ENCODE peak calls at places on chromosomes 1 and 21, in seven cellular contexts. Y is mesothelial cell of epicardium, E is mucosa of descending colon, N is psoas muscle, X is astrocyte of the spinal cord, P is cardiac muscle cell, T is H9. J is an unnamed sample.

GRCh38 chr1:58201492-58202106 is 344.9 kb downstream of the OMA1 start:
- DNase-seq in T (no peak), N (no peak), E (no peak), X (no peak), Y (no peak), P (no peak), J (no peak)

GRCh38 chr1:174219606-174220370 is 60.5 kb downstream of the RABGAP1L start:
- DNase-seq in Y (no peak), E (no peak), N (no peak), P (no peak), X (no peak), T (no peak), J (no peak)

GRCh38 chr1:231628207-231628876 is 1.8 kb downstream of the DISC1 start:
- DNase-seq in E (no peak), X (no peak), N (no peak), Y (no peak), T (no peak), P (no peak), J (no peak)

GRCh38 chr1:204813522-204813921 is 57.1 kb upstream of the NFASC start:
- DNase-seq in E (no peak), N (no peak), T (no peak), Y (no peak), X (no peak), P (no peak), J (no peak)

GRCh38 chr1:175172503-175172902 is 20.1 kb downstream of the KIAA0040 start:
- DNase-seq in P (no peak), X (no peak), N (no peak), Y (no peak), E (no peak), T (no peak), J (no peak)

GRCh38 chr21:14864211-14865021 is 200.4 kb downstream of the NRIP1 start:
- DNase-seq in P (peak; percentile 90), Y (peak; percentile 70), N (peak; percentile 70), E (peak; percentile 71), T (peak; percentile 74), X (peak; percentile 79), J (no peak)

GRCh38 chr1:111496398-111496797 is 7.0 kb downstream of the ADORA3 start:
- DNase-seq in N (no peak), Y (no peak), E (no peak), P (no peak), T (no peak), X (no peak), J (no peak)

GRCh38 chr1:28091043-28091781 is 2.8 kb upstream of the EYA3 start:
- DNase-seq in E (no peak), N (peak; percentile 54), Y (peak; percentile 75), X (peak; percentile 74), P (peak; percentile 80), T (peak; percentile 59), J (peak; percentile 71)

GRCh38 chr1:45009956-45010854 is 919 bp downstream of the HECTD3 start:
- DNase-seq in E (peak; percentile 88), X (no peak), Y (no peak), N (no peak), P (no peak), T (no peak), J (peak; percentile 67)

GRCh38 chr21:18252686-18253085 is 8.1 kb downstream of the CHODL start:
- DNase-seq in E (peak; percentile 15), N (no peak), X (no peak), P (no peak), Y (no peak), T (no peak), J (no peak)

GRCh38 chr1:95780836-95781235 is 546.8 kb downstream of the RWDD3 start:
- DNase-seq in E (no peak), Y (no peak), X (no peak), N (no peak), P (no peak), T (no peak), J (no peak)

GRCh38 chr21:39184050-39184980 is 1.1 kb upstream of the PSMG1 start:
- DNase-seq in P (no peak), E (no peak), N (no peak), T (no peak), Y (no peak), X (peak; percentile 37), J (no peak)

GRCh38 chr21:45499970-45500575 is 42.2 kb downstream of the SLC19A1 start:
- DNase-seq in X (no peak), T (no peak), E (peak; percentile 15), Y (no peak), N (no peak), P (no peak), J (peak; percentile 50)

GRCh38 chr1:110628356-110629105 is 22.4 kb upstream of the KCNA2 start:
- DNase-seq in T (no peak), X (no peak), E (no peak), Y (no peak), N (no peak), P (no peak), J (no peak)

GRCh38 chr1:172480421-172480820 is 36.6 kb upstream of the PIGC start:
- DNase-seq in E (no peak), Y (no peak), X (no peak), P (no peak), N (no peak), T (no peak), J (no peak)

GRCh38 chr1:119544165-119544762 is 37.3 kb downstream of the HSD3B1 start:
- DNase-seq in X (no peak), P (peak; percentile 16), E (no peak), T (peak; percentile 65), Y (no peak), N (no peak), J (no peak)

GRCh38 chr1:35915693-35916092 is 15.2 kb upstream of the AGO3 start:
- DNase-seq in E (no peak), X (no peak), Y (no peak), P (peak; percentile 19), N (no peak), T (no peak), J (no peak)

GRCh38 chr1:186327331-186327730 is 47.7 kb downstream of the TPR start:
- DNase-seq in T (no peak), P (no peak), N (no peak), Y (no peak), E (no peak), X (no peak), J (no peak)

GRCh38 chr1:186330758-186331157 is 44.3 kb downstream of the TPR start:
- DNase-seq in N (no peak), Y (no peak), E (no peak), T (no peak), X (no peak), P (no peak), J (no peak)

GRCh38 chr1:186323865-186324264 is 51.2 kb downstream of the TPR start:
- DNase-seq in N (no peak), T (no peak), Y (no peak), E (no peak), P (no peak), X (no peak), J (no peak)

GRCh38 chr1:186326009-186326408 is 49.0 kb downstream of the TPR start:
- DNase-seq in Y (no peak), X (no peak), E (no peak), P (no peak), N (no peak), T (no peak), J (no peak)

DNA sequence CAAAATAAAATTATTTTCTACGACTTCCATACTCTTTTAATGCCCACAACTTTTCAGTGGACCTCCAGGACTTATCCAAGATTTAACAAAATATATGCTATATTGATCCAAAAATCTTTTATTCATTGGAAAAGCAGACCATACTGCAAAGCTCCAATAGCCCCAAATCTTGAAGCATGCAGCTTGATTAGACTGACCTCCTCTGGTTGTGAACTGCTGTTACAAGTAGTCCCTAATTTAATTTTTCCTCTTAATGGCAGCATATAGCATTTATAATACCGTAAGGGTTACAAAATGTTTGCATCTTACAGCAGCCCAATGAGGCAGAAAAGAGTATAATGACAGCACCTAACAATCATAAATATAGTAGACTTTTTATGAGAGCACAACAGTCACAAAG is 49.8 kb downstream of the TPR start:
- DNase-seq in X (peak; percentile 15), N (no peak), P (peak; percentile 33), E (no peak), T (no peak), Y (no peak), J (no peak)
- TF ChIP-seq CTCF in X (peak; percentile 47), N (no peak), P (peak; percentile 42), E (no peak), T (peak; percentile 57), Y (no peak), J (peak; percentile 60)

GRCh38 chr1:239914827-239915231 is 176.9 kb upstream of the FMN2 start:
- DNase-seq in Y (no peak), E (no peak), N (no peak), T (no peak), X (peak; percentile 84), P (peak; percentile 9), J (no peak)
- TF ChIP-seq CTCF in Y (no peak), E (no peak), N (no peak), T (peak; percentile 39), X (no peak), P (no peak), J (peak; percentile 28)

DNA sequence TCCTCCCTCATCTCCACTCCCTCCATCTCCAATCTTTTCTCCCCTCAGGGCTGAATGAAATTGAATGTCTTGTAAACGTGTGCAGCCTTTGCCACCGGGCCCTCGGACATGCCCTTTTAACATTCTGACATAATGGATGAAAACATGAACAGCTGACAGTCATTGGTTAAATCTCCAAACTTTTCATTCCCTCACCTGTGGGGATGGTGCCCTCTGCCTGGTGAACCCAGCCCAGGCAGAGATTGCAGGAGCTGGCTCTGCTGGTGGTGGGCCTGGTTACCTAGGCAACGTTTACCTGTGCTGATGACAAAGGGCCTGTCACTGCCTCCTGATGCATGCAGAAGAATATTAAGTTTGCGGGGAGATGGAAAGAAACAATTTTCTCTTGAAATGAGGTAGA is 21.3 kb downstream of the ST6GALNAC3 start:
- DNase-seq in E (no peak), X (no peak), N (no peak), T (peak; percentile 75), P (no peak), Y (no peak), J (no peak)
- TF ChIP-seq CTCF in E (no peak), X (no peak), N (no peak), T (peak; percentile 40), P (no peak), Y (no peak), J (no peak)

GRCh38 chr1:22021061-22021460 is 19.6 kb downstream of the CELA3A start:
- DNase-seq in N (no peak), P (no peak), T (no peak), Y (no peak), E (no peak), X (no peak), J (no peak)

GRCh38 chr1:22024485-22025367 is 23.3 kb downstream of the CELA3A start:
- DNase-seq in P (peak; percentile 89), E (peak; percentile 78), T (peak; percentile 79), N (peak; percentile 58), X (peak; percentile 85), Y (no peak), J (no peak)

GRCh38 chr1:22018583-22019559 is 17.4 kb downstream of the CELA3A start:
- DNase-seq in E (no peak), N (peak; percentile 21), P (peak; percentile 88), T (no peak), X (peak; percentile 87), Y (no peak), J (no peak)
- TF ChIP-seq CTCF in E (no peak), N (no peak), P (peak; percentile 52), T (peak; percentile 58), X (peak; percentile 56), Y (no peak), J (peak; percentile 40)